ENCODE peak calls at places on chromosome 3, in five cellular contexts. T is memory B cell; B is hepatic stellate cell; M is activated naive CD8-positive, alpha-beta T cell treated with anti-CD3 and anti-CD28 coated beads, Interleukin-2, amount 10 ng/mL, durations not matched to agents 7 days and 5 days; I is stimulated activated CD8-positive, alpha-beta memory T cell treated with anti-CD3 and anti-CD28 coated beads, Interleukin-2, amount 100 ng/mL, for 48 hours. V is an unnamed sample.

GRCh38 chr3:116785226-116785625 is 75.6 kb downstream of the TUSC7 start:
- DNase-seq in T (no peak), B (no peak), M (no peak), I (no peak), V (no peak)

GRCh38 chr3:138395865-138396751 is 38.3 kb upstream of the ESYT3 start:
- DNase-seq in T (no peak), B (no peak), M (no peak), I (no peak), V (no peak)

GRCh38 chr3:129424185-129424841 is 4.1 kb downstream of the EFCAB12 start:
- DNase-seq in T (no peak), B (no peak), M (no peak), I (no peak), V (no peak)

GRCh38 chr3:24722106-24722505 is 227.5 kb upstream of the THRB start:
- DNase-seq in T (no peak), B (no peak), M (no peak), I (no peak), V (no peak)

GRCh38 chr3:29850641-29851040 is 569.8 kb downstream of the RBMS3 start:
- DNase-seq in T (no peak), B (no peak), M (no peak), I (no peak), V (no peak)

GRCh38 chr3:172317481-172317880 is 130.8 kb downstream of the GHSR start:
- DNase-seq in T (no peak), B (no peak), M (no peak), I (no peak), V (no peak)

GRCh38 chr3:20125912-20126311 is 60.1 kb downstream of the SGO1 start:
- DNase-seq in T (peak; percentile 38), B (no peak), M (no peak), I (no peak), V (no peak)

GRCh38 chr3:146750196-146750595 is 145.1 kb upstream of the PLSCR5 start:
- DNase-seq in T (no peak), B (no peak), M (no peak), I (no peak), V (no peak)

GRCh38 chr3:31066999-31067398 is 172.5 kb upstream of the GADL1 start:
- DNase-seq in T (no peak), B (no peak), M (no peak), I (no peak), V (peak; percentile 91)

GRCh38 chr3:190073264-190073663 is 47.4 kb downstream of the P3H2 start:
- DNase-seq in T (no peak), B (no peak), M (no peak), I (no peak), V (no peak)

GRCh38 chr3:180102134-180102533 is 65.4 kb upstream of the PEX5L start:
- DNase-seq in T (no peak), B (no peak), M (no peak), I (no peak), V (no peak)

GRCh38 chr3:128550113-128550440 is 57.1 kb upstream of the GATA2 start:
- DNase-seq in T (no peak), B (no peak), M (no peak), I (no peak), V (no peak)

GRCh38 chr3:155647988-155648591 is 96.8 kb downstream of the PLCH1 start:
- DNase-seq in T (no peak), B (no peak), M (no peak), I (no peak), V (no peak)

GRCh38 chr3:128625409-128625945 is 25.1 kb downstream of the RPN1 start:
- DNase-seq in T (no peak), B (no peak), M (no peak), I (no peak), V (no peak)

GRCh38 chr3:114179575-114179974 is 723 bp upstream of the DRD3 start:
- DNase-seq in T (no peak), B (no peak), M (no peak), I (no peak), V (no peak)

GRCh38 chr3:46851364-46852328 is 11.6 kb downstream of the MYL3 start:
- DNase-seq in T (no peak), B (no peak), M (no peak), I (no peak), V (no peak)

GRCh38 chr3:100893590-100893989 is 99.6 kb downstream of the ABI3BP start:
- DNase-seq in T (no peak), B (no peak), M (no peak), I (no peak), V (peak; percentile 45)

GRCh38 chr3:39065197-39065596 is 13.4 kb downstream of the WDR48 start:
- DNase-seq in T (peak; percentile 29), B (peak; percentile 47), M (no peak), I (no peak), V (peak; percentile 24)

GRCh38 chr3:158434412-158435038 is 136.5 kb upstream of the MLF1 start:
- DNase-seq in T (peak; percentile 12), B (peak; percentile 0), M (no peak), I (peak; percentile 2), V (peak; percentile 43)

GRCh38 chr3:17195856-17196604 is 311.3 kb downstream of the PLCL2 start:
- DNase-seq in T (peak; percentile 15), B (no peak), M (no peak), I (no peak), V (no peak)

GRCh38 chr3:170907519-170908234 is 760 bp downstream of the EIF5A2 start:
- DNase-seq in T (no peak), B (peak; percentile 54), M (no peak), I (no peak), V (peak; percentile 21)

GRCh38 chr3:168546707-168547106 is 451.0 kb upstream of the GOLIM4 start:
- DNase-seq in T (no peak), B (no peak), M (no peak), I (no peak), V (no peak)

GRCh38 chr3:68402519-68402918 is 529.8 kb downstream of the TAFA4 start:
- DNase-seq in T (no peak), B (no peak), M (no peak), I (no peak), V (no peak)

GRCh38 chr3:27789420-27789819 is 67.3 kb upstream of the EOMES start:
- DNase-seq in T (no peak), B (no peak), M (no peak), I (no peak), V (no peak)

GRCh38 chr3:13705702-13706280 is 156.9 kb downstream of the FBLN2 start:
- DNase-seq in T (peak; percentile 9), B (no peak), M (peak; percentile 5), I (no peak), V (no peak)

GRCh38 chr3:151308089-151308488 is 8.5 kb downstream of the GPR87 start:
- DNase-seq in T (no peak), B (no peak), M (no peak), I (no peak), V (no peak)

GRCh38 chr3:12201813-12202212 is 43.1 kb upstream of the TIMP4 start:
- DNase-seq in T (no peak), B (no peak), M (no peak), I (no peak), V (no peak)

GRCh38 chr3:53740946-53741345 is 105.3 kb downstream of the CHDH start:
- DNase-seq in T (no peak), B (no peak), M (no peak), I (no peak), V (no peak)

GRCh38 chr3:69649120-69649519 is 90.1 kb upstream of the MITF start:
- DNase-seq in T (no peak), B (no peak), M (no peak), I (no peak), V (peak; percentile 97)

GRCh38 chr3:110198717-110199587 is 861.6 kb upstream of the DPPA4 start:
- DNase-seq in T (no peak), B (no peak), M (no peak), I (no peak), V (no peak)

GRCh38 chr3:172104471-172105072 is 65.2 kb downstream of the FNDC3B start:
- DNase-seq in T (no peak), B (no peak), M (no peak), I (no peak), V (peak; percentile 22)

GRCh38 chr3:127680790-127681189 is 8.0 kb downstream of the ABTB1 start:
- DNase-seq in T (no peak), B (no peak), M (peak; percentile 23), I (no peak), V (no peak)

GRCh38 chr3:195893516-195893915 is 14.8 kb downstream of the TNK2 start:
- DNase-seq in T (no peak), B (no peak), M (no peak), I (no peak), V (no peak)

GRCh38 chr3:37985637-37986320 is 4.8 kb upstream of the VILL start:
- DNase-seq in T (no peak), B (no peak), M (no peak), I (no peak), V (no peak)

V was measured in COLO829.